ENCODE peak calls at places on chromosomes 13 and 19, in eight cellular contexts. C is A673, O is psoas muscle, K is uterus, B is astrocyte, X is stomach, I is upper lobe of left lung, V is PC-9. L is an unnamed sample. For H3K27me3 and H3K4me1, the result is how much of the 10 kb centered on the place peaks cover.

GRCh38 chr13:27131906-27132305 is 39.7 kb downstream of the USP12 start:
- DNase-seq in O (no peak), I (no peak), K (no peak), B (no peak), V (no peak), X (no peak), C (no peak), L (no peak)

GRCh38 chr19:40611096-40611495 is 9.9 kb downstream of the LTBP4 start:
- DNase-seq in X (peak), K (no peak), V (no peak), O (no peak), I (peak), B (no peak), C (no peak), L (peak)

GRCh38 chr19:1756264-1756663 is 3.0 kb downstream of the ONECUT3 start:
- DNase-seq in I (no peak), K (no peak), B (no peak), C (no peak), X (no peak), V (no peak), O (no peak), L (no peak)

GRCh38 chr19:27885361-27885760 is 1327.6 kb downstream of the UQCRFS1 start:
- DNase-seq in X (no peak), K (no peak), V (no peak), I (no peak), C (no peak), O (no peak), B (no peak), L (no peak)

GRCh38 chr19:2221250-2221831 is 14.8 kb downstream of the PLEKHJ1 start:
- DNase-seq in I (peak), X (no peak), K (no peak), V (no peak), C (peak), O (no peak), B (no peak), L (no peak)

GRCh38 chr13:112877976-112878955 is 90.7 kb upstream of the MCF2L start:
- DNase-seq in X (no peak), B (no peak), C (no peak), K (no peak), O (peak), V (no peak), I (no peak), L (no peak)

GRCh38 chr13:81377926-81378325 is 1037.0 kb upstream of the SPRY2 start:
- DNase-seq in O (no peak), C (no peak), V (no peak), K (no peak), B (no peak), I (no peak), X (no peak), L (no peak)

GRCh38 chr19:23799321-23799720 is 40.6 kb upstream of the ZNF681 start:
- DNase-seq in B (no peak), O (no peak), I (no peak), X (no peak), C (no peak), V (no peak), K (no peak), L (no peak)

GRCh38 chr19:11971045-11971444 is 6.2 kb downstream of the ZNF763 start:
- DNase-seq in C (no peak), B (no peak), O (no peak), I (no peak), X (no peak), V (no peak), K (no peak), L (no peak)

GRCh38 chr13:28129911-28130693 is 8.2 kb upstream of the PAN3 start:
- DNase-seq in I (no peak), V (no peak), X (no peak), B (no peak), O (no peak), K (no peak), C (no peak), L (no peak)

GRCh38 chr13:82702513-82702912 is 1179.8 kb downstream of the SLITRK1 start:
- DNase-seq in X (no peak), B (no peak), V (no peak), C (no peak), I (no peak), K (no peak), O (no peak), L (no peak)

GRCh38 chr19:49613374-49613773 is 22.4 kb downstream of the PRR12 start:
- DNase-seq in O (no peak), V (peak), X (no peak), C (no peak), I (no peak), B (no peak), K (no peak), L (no peak)

GRCh38 chr13:112465251-112466131 is 89.3 kb downstream of the SPACA7 start:
- DNase-seq in C (no peak), V (no peak), X (no peak), K (no peak), B (no peak), O (peak), I (peak), L (no peak)

GRCh38 chr13:37442996-37443395 is 155.6 kb downstream of the POSTN start:
- DNase-seq in X (no peak), B (no peak), K (no peak), V (no peak), C (no peak), I (no peak), O (no peak), L (no peak)

GRCh38 chr13:65985632-65986031 is 1244.5 kb downstream of the PCDH9 start:
- DNase-seq in I (peak), C (no peak), B (no peak), K (no peak), V (no peak), X (no peak), O (no peak), L (no peak)

GRCh38 chr13:80527400-80527799 is 186.5 kb upstream of the SPRY2 start:
- DNase-seq in O (no peak), V (no peak), K (no peak), X (no peak), B (no peak), C (no peak), I (no peak), L (no peak)

GRCh38 chr13:31199849-31200635 is at the start of gene B3GLCT:
- DNase-seq in X (peak), B (peak), C (peak), I (peak), V (peak), O (peak), K (peak), L (no peak)

GRCh38 chr19:23401086-23401485 is 5.8 kb upstream of the ZNF91 start:
- DNase-seq in V (no peak), X (no peak), B (no peak), C (no peak), K (no peak), O (no peak), I (no peak), L (no peak)

GRCh38 chr19:14354445-14354844 is 26.8 kb upstream of the ADGRE5 start:
- DNase-seq in K (no peak), C (no peak), V (no peak), B (no peak), X (no peak), I (no peak), O (no peak), L (no peak)

GRCh38 chr13:42497798-42498197 is 76.2 kb upstream of the TNFSF11 start:
- DNase-seq in K (no peak), O (no peak), B (peak), V (no peak), C (no peak), I (no peak), X (no peak), L (peak)

GRCh38 chr19:4760285-4760650 is 31.3 kb upstream of the FEM1A start:
- DNase-seq in I (no peak), B (no peak), O (no peak), K (no peak), V (no peak), C (no peak), X (no peak), L (no peak)

GRCh38 chr19:38228491-38229439 is 4.7 kb upstream of the DPF1 start:
- DNase-seq in K (no peak), X (no peak), O (no peak), I (peak), V (no peak), C (peak), B (no peak), L (no peak)

GRCh38 chr19:17348700-17349099 is 11.3 kb downstream of the GTPBP3 start:
- DNase-seq in C (peak), O (peak), V (peak), I (no peak), X (no peak), K (peak), B (peak), L (no peak)

GRCh38 chr13:107275945-107276614 is 708.1 kb upstream of the ARGLU1 start:
- DNase-seq in X (no peak), K (no peak), C (peak), O (no peak), B (no peak), V (no peak), I (no peak), L (peak)

GRCh38 chr13:72983085-72983768 is 75.6 kb upstream of the KLF5 start:
- DNase-seq in I (no peak), C (no peak), X (peak), O (no peak), V (no peak), K (no peak), B (peak), L (peak)

GRCh38 chr13:86601351-86601750 is 802.1 kb upstream of the SLITRK6 start:
- DNase-seq in B (peak), X (no peak), K (no peak), I (no peak), C (no peak), V (no peak), O (no peak), L (no peak)

DNA sequence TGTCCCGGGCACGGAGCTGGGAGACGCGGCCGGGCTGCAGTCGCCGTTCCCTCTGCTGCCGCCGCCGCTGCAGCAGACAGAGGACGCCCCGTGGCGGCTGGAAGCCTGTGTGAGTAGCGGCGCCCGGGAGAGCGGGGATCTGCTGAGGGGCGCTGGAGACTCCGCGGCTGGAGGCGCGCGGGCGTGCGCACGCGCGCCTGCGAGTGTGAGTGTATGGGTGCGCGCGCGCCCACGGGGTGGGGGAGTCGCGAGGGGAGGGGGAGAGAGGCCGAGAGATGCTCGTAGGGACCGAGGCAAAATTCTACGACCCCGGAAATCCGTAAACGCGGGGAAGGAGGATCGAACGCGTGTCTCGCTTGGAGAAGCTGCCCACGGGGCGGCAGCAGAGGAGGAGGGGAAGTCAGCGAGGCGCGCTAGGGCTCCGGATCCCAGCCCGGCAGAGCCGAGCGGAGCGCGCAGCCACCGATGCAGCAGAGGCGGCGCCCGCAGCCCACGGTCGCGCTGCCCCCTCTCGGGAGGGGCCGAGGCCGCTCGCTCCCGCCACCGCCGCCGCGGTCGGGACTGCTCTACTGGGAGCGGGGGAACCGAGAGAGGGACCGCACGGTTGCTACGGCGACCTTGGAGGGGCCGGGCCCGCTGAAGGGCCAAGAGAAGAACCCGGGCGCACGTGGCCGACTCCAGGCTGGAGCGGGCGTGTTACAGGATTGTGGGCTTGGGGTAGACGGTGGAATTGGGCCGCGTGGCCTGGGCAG is at the start of gene ENOX1:
- DNase-seq in V (peak), B (peak), K (peak), I (peak), X (peak), C (peak), O (peak), L (peak)
- H3K27me3 ChIP-seq in V (under half), B (under half), K (under half), I (under half), X (under half), C (under half), O (under half), L (under half)

GRCh38 chr19:7161292-7161691 is 91.8 kb downstream of the ZNF557 start:
- DNase-seq in B (no peak), V (no peak), I (no peak), C (no peak), X (no peak), O (no peak), K (no peak), L (no peak)
- H3K4me1 ChIP-seq in B (under half), V (under half), I (under half), C (under half), X (under half), O (under half), K (under half), L (under half)

GRCh38 chr13:46166947-46167610 is 14.9 kb downstream of the LCP1 start:
- DNase-seq in C (no peak), B (no peak), X (no peak), I (no peak), O (no peak), K (no peak), V (no peak), L (no peak)
- H3K27me3 ChIP-seq in C (under half), B (under half), X (under half), I (under half), O (under half), K (under half), V (under half), L (under half)

GRCh38 chr13:110418944-110419343 is 111.9 kb downstream of the COL4A2 start:
- DNase-seq in K (no peak), C (no peak), V (peak), B (no peak), I (no peak), X (no peak), O (no peak), L (no peak)

GRCh38 chr13:110419391-110419791 is 112.3 kb downstream of the COL4A2 start:
- DNase-seq in C (no peak), O (no peak), X (no peak), V (peak), I (no peak), B (peak), K (no peak), L (peak)

GRCh38 chr13:110415669-110416068 is 108.6 kb downstream of the COL4A2 start:
- DNase-seq in X (no peak), K (peak), V (peak), B (no peak), C (no peak), O (no peak), I (no peak), L (peak)

GRCh38 chr13:110416131-110416584 is 109.1 kb downstream of the COL4A2 start:
- DNase-seq in V (no peak), B (no peak), O (no peak), I (no peak), X (no peak), C (no peak), K (peak), L (no peak)

GRCh38 chr13:110417537-110417908 is 110.4 kb downstream of the COL4A2 start:
- DNase-seq in X (no peak), C (no peak), V (no peak), O (no peak), K (no peak), I (no peak), B (no peak), L (no peak)
- H3K4me1 ChIP-seq in X (under half), C (under half), V (under half), O (under half), K (under half), I (under half), B (under half), L (under half)

DNA sequence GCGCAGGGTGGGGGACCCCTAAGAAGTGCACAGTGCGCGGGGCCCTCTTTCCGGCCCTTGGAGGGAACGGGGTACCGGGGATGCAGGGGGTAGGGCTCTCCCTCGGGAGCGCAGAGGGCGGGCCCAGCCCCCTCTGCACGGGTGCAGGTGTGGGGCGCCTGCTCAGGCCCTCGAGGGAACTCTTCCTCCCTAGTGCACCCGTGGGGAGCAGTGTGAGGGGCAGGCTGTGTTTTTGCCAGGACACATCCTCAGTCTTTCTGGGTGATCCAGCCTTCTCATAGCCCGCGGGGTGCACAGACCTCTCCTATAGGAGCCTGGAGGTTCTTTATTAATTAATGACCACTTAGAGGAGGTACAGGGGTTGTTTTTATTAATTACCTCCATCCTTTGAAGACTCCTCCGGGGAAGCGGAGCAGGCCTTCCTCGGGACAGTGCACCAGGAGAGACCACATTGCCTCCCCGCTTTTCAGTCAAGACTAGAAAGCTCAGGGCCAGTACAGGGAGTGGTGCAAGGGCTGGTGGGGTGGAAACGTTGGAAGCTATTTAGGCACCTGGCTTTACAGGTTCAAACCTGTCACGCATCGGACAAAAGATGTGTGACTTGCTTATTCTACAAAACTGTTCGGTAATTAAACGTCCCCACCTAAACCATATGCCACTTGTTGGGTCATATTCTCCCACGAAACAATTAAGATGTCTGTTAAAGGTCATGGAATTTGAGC is 598 bp upstream of the GJB6 start:
- DNase-seq in X (no peak), C (no peak), B (no peak), V (no peak), K (no peak), O (no peak), I (no peak), L (no peak)
- H3K27me3 ChIP-seq in X (under half), C (half or more), B (half or more), V (under half), K (under half), O (under half), I (under half), L (under half)

GRCh38 chr19:13005861-13006370 is 10.6 kb downstream of the NFIX start:
- DNase-seq in K (no peak), B (no peak), O (no peak), V (no peak), C (no peak), I (no peak), X (no peak), L (no peak)
- H3K4me1 ChIP-seq in K (half or more), B (under half), O (half or more), V (under half), C (under half), I (half or more), X (half or more), L (under half)

DNA sequence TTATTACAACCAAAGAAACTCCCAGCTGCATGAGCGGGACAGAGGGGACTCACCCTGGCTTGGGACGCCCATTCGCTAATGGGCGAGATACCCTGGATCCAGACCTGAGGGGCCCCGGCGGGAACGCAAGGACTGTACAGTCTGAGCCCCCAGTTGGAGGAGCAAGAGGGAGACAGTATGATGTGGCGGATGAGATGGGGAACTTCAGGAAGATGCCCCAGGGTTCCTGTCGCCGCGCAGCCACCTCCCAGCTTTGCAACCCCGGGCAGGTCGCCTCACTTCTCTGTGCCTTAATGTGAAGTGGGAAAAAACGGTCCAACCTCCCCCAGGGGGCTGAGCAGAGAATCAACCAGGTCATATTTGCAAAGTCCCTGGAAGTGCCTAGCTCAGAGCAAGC is 2.5 kb downstream of the NPAS1 start:
- DNase-seq in I (no peak), O (no peak), V (no peak), K (no peak), X (no peak), B (no peak), C (no peak), L (no peak)
- H3K27me3 ChIP-seq in I (under half), O (under half), V (half or more), K (under half), X (under half), B (under half), C (under half), L (half or more)

DNA sequence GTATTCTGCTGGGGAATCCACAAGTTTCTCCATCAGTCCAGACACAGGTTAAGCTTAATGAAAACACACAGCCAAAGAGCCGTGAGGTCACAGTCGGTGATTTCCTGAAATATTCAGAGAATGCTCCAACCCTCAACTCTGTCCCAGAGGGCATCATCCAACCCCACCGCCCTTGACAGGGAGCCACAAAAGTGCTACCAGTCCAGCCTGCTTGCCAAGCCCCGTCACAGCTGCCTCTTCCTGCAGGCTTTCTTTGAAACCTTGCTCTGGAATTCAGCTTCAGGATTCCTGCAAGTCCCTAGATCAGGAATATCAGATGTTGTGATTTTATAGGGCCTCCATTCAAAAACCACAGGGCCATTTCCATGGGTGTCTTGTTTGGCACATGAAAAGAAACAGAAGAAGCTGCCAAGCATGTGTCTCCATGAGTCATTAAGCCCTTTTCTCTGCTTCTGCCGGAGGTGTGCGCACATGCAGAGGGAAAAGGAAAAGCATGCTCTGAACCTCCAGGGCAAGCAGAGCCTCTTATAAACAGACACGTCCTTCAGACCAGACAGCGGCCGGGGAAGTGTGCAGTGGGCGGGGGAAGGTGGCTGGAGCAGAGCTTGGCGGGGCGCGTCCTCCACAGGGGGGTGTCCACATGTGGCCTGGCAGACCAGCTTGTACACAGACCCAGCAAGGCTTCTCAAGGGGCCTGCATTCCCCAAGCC is 164.7 kb downstream of the KATNAL1 start:
- DNase-seq in C (peak), I (peak), K (peak), O (peak), B (peak), X (no peak), V (peak), L (peak)
- H3K4me1 ChIP-seq in C (under half), I (under half), K (under half), O (under half), B (under half), X (under half), V (under half), L (under half)

GRCh38 chr13:95392597-95392996 is 91.3 kb upstream of the ABCC4 start:
- DNase-seq in X (no peak), C (no peak), O (no peak), I (no peak), V (no peak), K (no peak), B (no peak), L (no peak)

GRCh38 chr13:95386370-95386769 is 85.1 kb upstream of the ABCC4 start:
- DNase-seq in I (no peak), V (no peak), K (no peak), B (no peak), C (no peak), X (no peak), O (no peak), L (no peak)

GRCh38 chr13:95388420-95389079 is 87.3 kb upstream of the ABCC4 start:
- DNase-seq in K (no peak), V (no peak), C (no peak), I (no peak), O (no peak), X (no peak), B (no peak), L (no peak)

GRCh38 chr13:95391785-95392184 is 90.5 kb upstream of the ABCC4 start:
- DNase-seq in C (no peak), V (no peak), B (no peak), O (no peak), X (no peak), K (no peak), I (no peak), L (no peak)

GRCh38 chr13:95391325-95391724 is 90.1 kb upstream of the ABCC4 start:
- DNase-seq in K (no peak), I (no peak), C (no peak), B (no peak), O (no peak), V (no peak), X (no peak), L (no peak)
- H3K27me3 ChIP-seq in K (under half), I (under half), C (under half), B (under half), O (under half), V (under half), X (under half), L (under half)

L was measured in foreskin keratinocyte.